ENCODE peak calls at places on chromosome 2, in six cellular contexts. One of them, this sample, is unnamed.

GRCh38 chr2:78778756-78779510 is 246.6 kb upstream of the REG3G start:
- DNase-seq in RCC 7860: no peak
- DNase-seq in mesothelial cell of epicardium: no peak
- DNase-seq in adipocyte: no peak
- DNase-seq in stimulated activated CD4-positive, alpha-beta T cell treated with anti-CD3 and anti-CD28 coated beads, Interleukin-12 subunit alpha, Interleukin-12 subunit beta, amount 100 ng/mL, for 4 hours: no peak
- DNase-seq in stimulated activated CD8-positive, alpha-beta memory T cell treated with anti-CD3 and anti-CD28 coated beads, Interleukin-7, amount 100 ng/mL, for 24 hours: no peak
- DNase-seq in this sample: no peak

GRCh38 chr2:129765326-129766158 is 213.9 kb upstream of the RAB6C start:
- DNase-seq in RCC 7860: no peak
- DNase-seq in mesothelial cell of epicardium: no peak
- DNase-seq in adipocyte: no peak
- DNase-seq in stimulated activated CD4-positive, alpha-beta T cell treated with anti-CD3 and anti-CD28 coated beads, Interleukin-12 subunit alpha, Interleukin-12 subunit beta, amount 100 ng/mL, for 4 hours: no peak
- DNase-seq in stimulated activated CD8-positive, alpha-beta memory T cell treated with anti-CD3 and anti-CD28 coated beads, Interleukin-7, amount 100 ng/mL, for 24 hours: no peak
- DNase-seq in this sample: no peak

GRCh38 chr2:227630322-227630721 is 13.0 kb downstream of the SCYGR4 start:
- DNase-seq in RCC 7860: no peak
- DNase-seq in mesothelial cell of epicardium: no peak
- DNase-seq in adipocyte: no peak
- DNase-seq in stimulated activated CD4-positive, alpha-beta T cell treated with anti-CD3 and anti-CD28 coated beads, Interleukin-12 subunit alpha, Interleukin-12 subunit beta, amount 100 ng/mL, for 4 hours: no peak
- DNase-seq in stimulated activated CD8-positive, alpha-beta memory T cell treated with anti-CD3 and anti-CD28 coated beads, Interleukin-7, amount 100 ng/mL, for 24 hours: no peak
- DNase-seq in this sample: no peak

GRCh38 chr2:143229952-143230351 is 100.7 kb downstream of the ARHGAP15 start:
- DNase-seq in RCC 7860: no peak
- DNase-seq in mesothelial cell of epicardium: no peak
- DNase-seq in adipocyte: no peak
- DNase-seq in stimulated activated CD4-positive, alpha-beta T cell treated with anti-CD3 and anti-CD28 coated beads, Interleukin-12 subunit alpha, Interleukin-12 subunit beta, amount 100 ng/mL, for 4 hours: no peak
- DNase-seq in stimulated activated CD8-positive, alpha-beta memory T cell treated with anti-CD3 and anti-CD28 coated beads, Interleukin-7, amount 100 ng/mL, for 24 hours: no peak
- DNase-seq in this sample: no peak

GRCh38 chr2:30645081-30645744 is 162.0 kb downstream of the CAPN13 start:
- DNase-seq in RCC 7860: no peak
- DNase-seq in mesothelial cell of epicardium: no peak
- DNase-seq in adipocyte: no peak
- DNase-seq in stimulated activated CD4-positive, alpha-beta T cell treated with anti-CD3 and anti-CD28 coated beads, Interleukin-12 subunit alpha, Interleukin-12 subunit beta, amount 100 ng/mL, for 4 hours: no peak
- DNase-seq in stimulated activated CD8-positive, alpha-beta memory T cell treated with anti-CD3 and anti-CD28 coated beads, Interleukin-7, amount 100 ng/mL, for 24 hours: no peak
- DNase-seq in this sample: no peak

GRCh38 chr2:72819501-72819900 is 6.3 kb downstream of the EXOC6B start:
- DNase-seq in RCC 7860: no peak
- DNase-seq in mesothelial cell of epicardium: no peak
- DNase-seq in adipocyte: no peak
- DNase-seq in stimulated activated CD4-positive, alpha-beta T cell treated with anti-CD3 and anti-CD28 coated beads, Interleukin-12 subunit alpha, Interleukin-12 subunit beta, amount 100 ng/mL, for 4 hours: no peak
- DNase-seq in stimulated activated CD8-positive, alpha-beta memory T cell treated with anti-CD3 and anti-CD28 coated beads, Interleukin-7, amount 100 ng/mL, for 24 hours: no peak
- DNase-seq in this sample: no peak

GRCh38 chr2:236343400-236344161 is 79.4 kb upstream of the ASB18 start:
- DNase-seq in RCC 7860: peak
- DNase-seq in mesothelial cell of epicardium: no peak
- DNase-seq in adipocyte: peak
- DNase-seq in stimulated activated CD4-positive, alpha-beta T cell treated with anti-CD3 and anti-CD28 coated beads, Interleukin-12 subunit alpha, Interleukin-12 subunit beta, amount 100 ng/mL, for 4 hours: peak
- DNase-seq in stimulated activated CD8-positive, alpha-beta memory T cell treated with anti-CD3 and anti-CD28 coated beads, Interleukin-7, amount 100 ng/mL, for 24 hours: no peak
- DNase-seq in this sample: peak

GRCh38 chr2:236498369-236498768 is 71.3 kb upstream of the ACKR3 start:
- DNase-seq in RCC 7860: peak
- DNase-seq in mesothelial cell of epicardium: no peak
- DNase-seq in adipocyte: peak
- DNase-seq in stimulated activated CD4-positive, alpha-beta T cell treated with anti-CD3 and anti-CD28 coated beads, Interleukin-12 subunit alpha, Interleukin-12 subunit beta, amount 100 ng/mL, for 4 hours: no peak
- DNase-seq in stimulated activated CD8-positive, alpha-beta memory T cell treated with anti-CD3 and anti-CD28 coated beads, Interleukin-7, amount 100 ng/mL, for 24 hours: no peak
- DNase-seq in this sample: no peak

GRCh38 chr2:239687441-239687840 is 286.6 kb upstream of the HDAC4 start:
- DNase-seq in RCC 7860: no peak
- DNase-seq in mesothelial cell of epicardium: peak
- DNase-seq in adipocyte: no peak
- DNase-seq in stimulated activated CD4-positive, alpha-beta T cell treated with anti-CD3 and anti-CD28 coated beads, Interleukin-12 subunit alpha, Interleukin-12 subunit beta, amount 100 ng/mL, for 4 hours: no peak
- DNase-seq in stimulated activated CD8-positive, alpha-beta memory T cell treated with anti-CD3 and anti-CD28 coated beads, Interleukin-7, amount 100 ng/mL, for 24 hours: no peak
- DNase-seq in this sample: peak

GRCh38 chr2:71571945-71572344 is 118.6 kb downstream of the DYSF start:
- DNase-seq in RCC 7860: no peak
- DNase-seq in mesothelial cell of epicardium: no peak
- DNase-seq in adipocyte: no peak
- DNase-seq in stimulated activated CD4-positive, alpha-beta T cell treated with anti-CD3 and anti-CD28 coated beads, Interleukin-12 subunit alpha, Interleukin-12 subunit beta, amount 100 ng/mL, for 4 hours: no peak
- DNase-seq in stimulated activated CD8-positive, alpha-beta memory T cell treated with anti-CD3 and anti-CD28 coated beads, Interleukin-7, amount 100 ng/mL, for 24 hours: no peak
- DNase-seq in this sample: no peak

GRCh38 chr2:202104286-202104870 is 31.3 kb downstream of the KIAA2012 start:
- DNase-seq in RCC 7860: peak
- DNase-seq in mesothelial cell of epicardium: no peak
- DNase-seq in adipocyte: peak
- DNase-seq in stimulated activated CD4-positive, alpha-beta T cell treated with anti-CD3 and anti-CD28 coated beads, Interleukin-12 subunit alpha, Interleukin-12 subunit beta, amount 100 ng/mL, for 4 hours: peak
- DNase-seq in stimulated activated CD8-positive, alpha-beta memory T cell treated with anti-CD3 and anti-CD28 coated beads, Interleukin-7, amount 100 ng/mL, for 24 hours: no peak
- DNase-seq in this sample: no peak